ENCODE peak calls at places on chromosomes 2 and 18, in seven cellular contexts. One of them, this sample, is unnamed.

GRCh38 chr2:35463805-35464596 is 891.6 kb upstream of the CRIM1 start:
- DNase-seq in testis: no peak
- DNase-seq in central memory CD8-positive, alpha-beta T cell: no peak
- DNase-seq in EL: peak
- DNase-seq in activated T-helper 1 cell treated with anti-CD3 and anti-CD28 coated beads, Interleukin-2, amount 50 U/mL, for 16 hours: no peak
- DNase-seq in thoracic aorta: no peak
- DNase-seq in neural progenitor cell: no peak
- DNase-seq in this sample: no peak

GRCh38 chr2:176148758-176149483 is 2.4 kb upstream of the HOXD4 start:
- DNase-seq in testis: peak
- DNase-seq in central memory CD8-positive, alpha-beta T cell: no peak
- DNase-seq in EL: no peak
- DNase-seq in activated T-helper 1 cell treated with anti-CD3 and anti-CD28 coated beads, Interleukin-2, amount 50 U/mL, for 16 hours: no peak
- DNase-seq in thoracic aorta: no peak
- DNase-seq in neural progenitor cell: no peak
- DNase-seq in this sample: no peak

GRCh38 chr2:102240640-102241370 is 54.0 kb downstream of the IL1RL2 start:
- DNase-seq in testis: peak
- DNase-seq in central memory CD8-positive, alpha-beta T cell: peak
- DNase-seq in EL: peak
- DNase-seq in activated T-helper 1 cell treated with anti-CD3 and anti-CD28 coated beads, Interleukin-2, amount 50 U/mL, for 16 hours: peak
- DNase-seq in thoracic aorta: peak
- DNase-seq in neural progenitor cell: peak
- DNase-seq in this sample: peak

GRCh38 chr2:37558622-37559021 is 112.8 kb downstream of the CDC42EP3 start:
- DNase-seq in testis: no peak
- DNase-seq in central memory CD8-positive, alpha-beta T cell: no peak
- DNase-seq in EL: no peak
- DNase-seq in activated T-helper 1 cell treated with anti-CD3 and anti-CD28 coated beads, Interleukin-2, amount 50 U/mL, for 16 hours: no peak
- DNase-seq in thoracic aorta: no peak
- DNase-seq in neural progenitor cell: no peak
- DNase-seq in this sample: no peak

GRCh38 chr2:150374562-150374961 is 112.9 kb downstream of the RND3 start:
- DNase-seq in testis: no peak
- DNase-seq in central memory CD8-positive, alpha-beta T cell: no peak
- DNase-seq in EL: no peak
- DNase-seq in activated T-helper 1 cell treated with anti-CD3 and anti-CD28 coated beads, Interleukin-2, amount 50 U/mL, for 16 hours: no peak
- DNase-seq in thoracic aorta: no peak
- DNase-seq in neural progenitor cell: no peak
- DNase-seq in this sample: no peak

GRCh38 chr2:19035238-19035637 is 323.2 kb downstream of the OSR1 start:
- DNase-seq in testis: peak
- DNase-seq in central memory CD8-positive, alpha-beta T cell: no peak
- DNase-seq in EL: peak
- DNase-seq in activated T-helper 1 cell treated with anti-CD3 and anti-CD28 coated beads, Interleukin-2, amount 50 U/mL, for 16 hours: no peak
- DNase-seq in thoracic aorta: no peak
- DNase-seq in neural progenitor cell: no peak
- DNase-seq in this sample: no peak

GRCh38 chr18:2847341-2848144 is 737 bp downstream of the EMILIN2 start:
- DNase-seq in testis: peak
- DNase-seq in central memory CD8-positive, alpha-beta T cell: no peak
- DNase-seq in EL: peak
- DNase-seq in activated T-helper 1 cell treated with anti-CD3 and anti-CD28 coated beads, Interleukin-2, amount 50 U/mL, for 16 hours: no peak
- DNase-seq in thoracic aorta: no peak
- DNase-seq in neural progenitor cell: peak
- DNase-seq in this sample: no peak

GRCh38 chr2:29650634-29651097 is 270.7 kb downstream of the ALK start:
- DNase-seq in testis: no peak
- DNase-seq in central memory CD8-positive, alpha-beta T cell: no peak
- DNase-seq in EL: peak
- DNase-seq in activated T-helper 1 cell treated with anti-CD3 and anti-CD28 coated beads, Interleukin-2, amount 50 U/mL, for 16 hours: no peak
- DNase-seq in thoracic aorta: no peak
- DNase-seq in neural progenitor cell: no peak
- DNase-seq in this sample: no peak

GRCh38 chr2:19714926-19715325 is 186.9 kb downstream of the TTC32 start:
- DNase-seq in testis: no peak
- DNase-seq in central memory CD8-positive, alpha-beta T cell: no peak
- DNase-seq in EL: no peak
- DNase-seq in activated T-helper 1 cell treated with anti-CD3 and anti-CD28 coated beads, Interleukin-2, amount 50 U/mL, for 16 hours: no peak
- DNase-seq in thoracic aorta: no peak
- DNase-seq in neural progenitor cell: no peak
- DNase-seq in this sample: no peak

GRCh38 chr18:66728951-66729350 is 125.1 kb upstream of the CDH19 start:
- DNase-seq in testis: no peak
- DNase-seq in central memory CD8-positive, alpha-beta T cell: no peak
- DNase-seq in EL: no peak
- DNase-seq in activated T-helper 1 cell treated with anti-CD3 and anti-CD28 coated beads, Interleukin-2, amount 50 U/mL, for 16 hours: no peak
- DNase-seq in thoracic aorta: no peak
- DNase-seq in neural progenitor cell: no peak
- DNase-seq in this sample: no peak

GRCh38 chr18:77164762-77165485 is 32.3 kb upstream of the MBP start:
- DNase-seq in testis: no peak
- DNase-seq in central memory CD8-positive, alpha-beta T cell: no peak
- DNase-seq in EL: no peak
- DNase-seq in activated T-helper 1 cell treated with anti-CD3 and anti-CD28 coated beads, Interleukin-2, amount 50 U/mL, for 16 hours: no peak
- DNase-seq in thoracic aorta: no peak
- DNase-seq in neural progenitor cell: no peak
- DNase-seq in this sample: no peak

This sample was measured in adrenal gland.